ENCODE peak calls at places on chromosomes 3 and 15, in five cellular contexts. C, D, J, O and Y are unnamed samples.

GRCh38 chr3:3560566-3561336 is 238.5 kb upstream of the LRRN1 start:
- DNase-seq in C (no peak), D (no peak), J (no peak), O (no peak), Y (no peak)

GRCh38 chr15:59998256-59999063 is 5.7 kb upstream of the FOXB1 start:
- DNase-seq in C (no peak), D (no peak), J (no peak), O (no peak), Y (no peak)

GRCh38 chr3:178439504-178439903 is 96.7 kb upstream of the KCNMB2 start:
- DNase-seq in C (no peak), D (no peak), J (no peak), O (no peak), Y (peak)

GRCh38 chr15:65583701-65584100 is 27.2 kb downstream of the INTS14 start:
- DNase-seq in C (no peak), D (peak), J (peak), O (no peak), Y (no peak)

GRCh38 chr3:17945018-17945798 is 202.8 kb upstream of the TBC1D5 start:
- DNase-seq in C (no peak), D (no peak), J (no peak), O (no peak), Y (no peak)

GRCh38 chr3:17967111-17967510 is 224.7 kb upstream of the TBC1D5 start:
- DNase-seq in C (no peak), D (no peak), J (no peak), O (no peak), Y (no peak)

GRCh38 chr3:12965999-12966846 is 107.0 kb downstream of the IQSEC1 start:
- DNase-seq in C (no peak), D (no peak), J (no peak), O (no peak), Y (no peak)

GRCh38 chr3:42080452-42080872 is 10.7 kb upstream of the TRAK1 start:
- DNase-seq in C (peak), D (peak), J (peak), O (peak), Y (peak)

GRCh38 chr3:47342156-47342555 is 38.7 kb upstream of the PTPN23 start:
- DNase-seq in C (no peak), D (no peak), J (no peak), O (no peak), Y (no peak)

GRCh38 chr15:28974142-28974541 is 88.4 kb downstream of the APBA2 start:
- DNase-seq in C (no peak), D (no peak), J (peak), O (no peak), Y (no peak)

GRCh38 chr3:23165571-23165970 is 37.6 kb upstream of the UBE2E2 start:
- DNase-seq in C (no peak), D (no peak), J (no peak), O (no peak), Y (no peak)

GRCh38 chr3:49750056-49750455 is 26.3 kb upstream of the GMPPB start:
- DNase-seq in C (no peak), D (no peak), J (no peak), O (no peak), Y (no peak)

GRCh38 chr15:72197045-72197459 is 535 bp downstream of the GRAMD2A start:
- DNase-seq in C (no peak), D (no peak), J (no peak), O (no peak), Y (no peak)

GRCh38 chr3:196975349-196975748 is 6.7 kb upstream of the PIGZ start:
- DNase-seq in C (no peak), D (no peak), J (no peak), O (no peak), Y (no peak)

GRCh38 chr3:32384938-32385337 is 6.7 kb upstream of the CMTM7 start:
- DNase-seq in C (no peak), D (no peak), J (no peak), O (no peak), Y (no peak)

GRCh38 chr3:14796403-14797077 is 22.2 kb upstream of the FGD5 start:
- DNase-seq in C (no peak), D (no peak), J (no peak), O (no peak), Y (no peak)

GRCh38 chr3:71348831-71349230 is 234.7 kb downstream of the FOXP1 start:
- DNase-seq in C (no peak), D (no peak), J (no peak), O (no peak), Y (no peak)

GRCh38 chr3:120596116-120596852 is at the start of gene NDUFB4:
- DNase-seq in C (peak), D (peak), J (peak), O (peak), Y (peak)

GRCh38 chr15:70530035-70530499 is 233.3 kb downstream of the UACA start:
- DNase-seq in C (peak), D (no peak), J (no peak), O (no peak), Y (peak)

GRCh38 chr3:113847243-113847642 is 8.7 kb downstream of the GRAMD1C start:
- DNase-seq in C (no peak), D (no peak), J (no peak), O (no peak), Y (no peak)

GRCh38 chr15:99320374-99321215 is 69.3 kb downstream of the LRRC28 start:
- DNase-seq in C (no peak), D (no peak), J (no peak), O (no peak), Y (no peak)

GRCh38 chr3:23785097-23785645 is 20.6 kb upstream of the UBE2E1 start:
- DNase-seq in C (no peak), D (no peak), J (no peak), O (no peak), Y (no peak)

GRCh38 chr3:126466886-126467610 is 8.6 kb downstream of the ZXDC start:
- DNase-seq in C (no peak), D (no peak), J (no peak), O (no peak), Y (no peak)

GRCh38 chr3:102354818-102355515 is 79.8 kb upstream of the ZPLD1 start:
- DNase-seq in C (no peak), D (no peak), J (no peak), O (no peak), Y (no peak)

GRCh38 chr3:124841517-124841916 is 45.6 kb downstream of the ITGB5 start:
- DNase-seq in C (no peak), D (no peak), J (no peak), O (no peak), Y (no peak)

GRCh38 chr3:151926956-151927355 is 53.5 kb downstream of the SUCNR1 start:
- DNase-seq in C (no peak), D (no peak), J (no peak), O (no peak), Y (no peak)

GRCh38 chr3:73072634-73073033 is 11.2 kb downstream of the EBLN2 start:
- DNase-seq in C (no peak), D (no peak), J (peak), O (no peak), Y (no peak)

GRCh38 chr3:23319913-23320312 is 116.8 kb downstream of the UBE2E2 start:
- DNase-seq in C (no peak), D (no peak), J (no peak), O (no peak), Y (no peak)

GRCh38 chr3:4036046-4036445 is 236.8 kb downstream of the LRRN1 start:
- DNase-seq in C (no peak), D (no peak), J (no peak), O (no peak), Y (no peak)

GRCh38 chr3:177536873-177537272 is 339.6 kb upstream of the TBL1XR1 start:
- DNase-seq in C (no peak), D (no peak), J (no peak), O (no peak), Y (no peak)

GRCh38 chr3:61663728-61664492 is 102.5 kb downstream of the PTPRG start:
- DNase-seq in C (no peak), D (no peak), J (no peak), O (no peak), Y (peak)

GRCh38 chr3:64084640-64085039 is 61.3 kb upstream of the PSMD6 start:
- DNase-seq in C (no peak), D (no peak), J (no peak), O (no peak), Y (no peak)

GRCh38 chr3:10946526-10946925 is 46.0 kb upstream of the SLC6A1 start:
- DNase-seq in C (no peak), D (no peak), J (no peak), O (no peak), Y (no peak)

GRCh38 chr3:51099794-51100542 is 285.1 kb upstream of the MANF start:
- DNase-seq in C (peak), D (peak), J (peak), O (no peak), Y (peak)

GRCh38 chr3:40615110-40615915 is 90.6 kb downstream of the ZNF621 start:
- DNase-seq in C (no peak), D (no peak), J (no peak), O (no peak), Y (no peak)

GRCh38 chr3:40847571-40847992 is 322.8 kb downstream of the ZNF621 start:
- DNase-seq in C (peak), D (no peak), J (no peak), O (no peak), Y (no peak)

GRCh38 chr15:65146438-65146837 is 12.8 kb upstream of the PDCD7 start:
- DNase-seq in C (no peak), D (no peak), J (no peak), O (no peak), Y (no peak)

GRCh38 chr15:34038404-34039179 is 412 bp downstream of the AVEN start:
- DNase-seq in C (peak), D (peak), J (peak), O (peak), Y (peak)

GRCh38 chr3:45908761-45909160 is 22.4 kb downstream of the CCR9 start:
- DNase-seq in C (no peak), D (no peak), J (no peak), O (no peak), Y (no peak)